ENCODE peak calls at places on chromosomes 3 and 15, in eight cellular contexts. R is fibroblast of pulmonary artery, A is Peyer's patch, X is dorsolateral prefrontal cortex, J is GM06990, D is IMR-90, Q is hepatocyte, M is pancreas. L is an unnamed sample.

GRCh38 chr3:194913281-194913680 is 227.6 kb downstream of the FAM43A start:
- DNase-seq in M (no peak), A (no peak), Q (peak), D (no peak), R (no peak), X (no peak), J (no peak), L (no peak)

GRCh38 chr15:94277485-94277884 is 46.1 kb downstream of the MCTP2 start:
- DNase-seq in X (no peak), D (no peak), Q (no peak), M (no peak), A (no peak), J (no peak), R (no peak), L (no peak)

GRCh38 chr3:33940149-33940548 is 141.7 kb downstream of the PDCD6IP start:
- DNase-seq in R (no peak), M (no peak), X (no peak), D (peak), J (no peak), Q (no peak), A (no peak), L (peak)

GRCh38 chr15:63474810-63475316 is 29.5 kb upstream of the USP3 start:
- DNase-seq in J (peak), D (no peak), R (no peak), M (no peak), X (no peak), Q (no peak), A (peak), L (peak)

GRCh38 chr15:93980149-93980911 is 251.0 kb upstream of the MCTP2 start:
- DNase-seq in X (no peak), Q (no peak), D (no peak), A (no peak), M (no peak), J (no peak), R (no peak), L (no peak)

GRCh38 chr3:44678480-44679116 is 30.1 kb downstream of the ZNF35 start:
- DNase-seq in M (no peak), X (no peak), D (no peak), J (no peak), A (no peak), Q (no peak), R (no peak), L (no peak)

GRCh38 chr3:149736180-149737100 is 15.8 kb downstream of the COMMD2 start:
- DNase-seq in D (peak), M (no peak), R (peak), J (no peak), A (no peak), Q (no peak), X (no peak), L (peak)

GRCh38 chr15:77866596-77867125 is 210.8 kb downstream of the TBC1D2B start:
- DNase-seq in R (no peak), J (no peak), Q (no peak), X (no peak), M (no peak), A (no peak), D (no peak), L (no peak)

GRCh38 chr3:50355829-50356552 is 3.3 kb downstream of the TMEM115 start:
- DNase-seq in M (no peak), X (no peak), R (no peak), D (no peak), J (no peak), A (no peak), Q (no peak), L (no peak)
- H3K4me3 ChIP-seq in M (no peak), X (peak), R (peak), D (no peak), J (no peak), A (no peak), Q (no peak), L (peak)

GRCh38 chr15:89814112-89814742 is 425 bp downstream of the ANPEP start:
- DNase-seq in J (no peak), R (no peak), Q (no peak), M (no peak), X (no peak), A (no peak), D (no peak), L (no peak)

GRCh38 chr15:89812126-89812846 is 2.4 kb downstream of the ANPEP start:
- DNase-seq in M (no peak), J (no peak), Q (no peak), D (no peak), A (no peak), X (no peak), R (peak), L (no peak)

GRCh38 chr15:89815769-89816168 is 1.1 kb upstream of the ANPEP start:
- DNase-seq in Q (no peak), J (no peak), R (no peak), A (no peak), D (no peak), X (no peak), M (no peak), L (no peak)

GRCh38 chr15:89812847-89813320 is 1.8 kb downstream of the ANPEP start:
- DNase-seq in Q (no peak), D (no peak), R (no peak), M (no peak), A (no peak), X (no peak), J (no peak), L (no peak)

DNA sequence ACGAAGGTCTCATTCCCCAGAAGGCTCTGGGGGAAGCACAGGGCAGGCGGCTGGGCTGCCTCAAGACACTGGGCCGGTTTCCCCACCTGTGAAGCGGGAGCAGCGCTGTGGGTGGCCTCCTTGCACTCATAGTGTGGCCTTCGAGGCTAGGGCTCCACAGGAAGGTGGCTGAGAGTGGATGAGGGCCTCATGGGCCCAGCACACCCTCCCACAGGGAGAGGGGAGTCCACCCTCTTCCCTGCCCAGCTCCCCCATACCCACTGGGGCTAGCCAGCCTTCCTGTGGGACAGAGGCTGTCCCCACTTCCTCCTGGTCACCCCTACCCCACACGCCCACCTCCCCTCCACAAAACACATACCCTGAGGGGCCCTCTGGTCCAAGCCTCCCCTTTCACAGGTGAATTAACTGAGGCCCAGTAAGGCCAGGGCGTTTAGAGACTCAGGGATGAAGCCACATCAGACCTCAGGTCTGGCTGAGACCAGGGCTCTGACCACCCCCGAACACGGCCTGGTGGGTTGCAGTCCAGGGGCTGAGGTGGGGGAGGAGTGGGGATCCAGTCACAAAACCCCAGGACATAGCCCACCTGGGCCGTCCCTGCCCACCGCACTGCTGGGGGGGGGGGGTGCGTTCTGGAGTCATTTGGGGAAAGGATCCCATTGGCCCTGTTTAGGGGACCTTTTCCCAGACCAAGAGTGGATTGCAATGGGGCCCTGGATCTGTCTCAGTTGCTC is 1.1 kb downstream of the ANPEP start:
- DNase-seq in M (no peak), D (no peak), X (no peak), R (no peak), Q (no peak), A (no peak), J (no peak), L (no peak)
- H3K4me3 ChIP-seq in M (no peak), D (peak), X (peak), R (peak), Q (peak), A (peak), J (no peak), L (peak)

GRCh38 chr3:11592460-11593298 is 51.0 kb downstream of the VGLL4 start:
- DNase-seq in Q (no peak), M (no peak), J (no peak), R (no peak), D (peak), A (no peak), X (no peak), L (peak)
- H3K4me3 ChIP-seq in Q (no peak), M (no peak), J (no peak), R (no peak), D (no peak), A (no peak), X (peak), L (no peak)

GRCh38 chr3:27666277-27666676 is 55.8 kb downstream of the EOMES start:
- DNase-seq in R (no peak), Q (no peak), J (no peak), X (no peak), M (no peak), D (no peak), A (no peak), L (no peak)
- H3K4me3 ChIP-seq in R (no peak), Q (no peak), J (no peak), X (peak), M (no peak), D (no peak), A (no peak), L (no peak)

GRCh38 chr15:88704791-88705768 is 66.3 kb downstream of the ISG20 start:
- DNase-seq in J (no peak), A (no peak), M (peak), Q (peak), D (no peak), R (peak), X (peak), L (peak)

GRCh38 chr15:88703533-88703932 is 64.7 kb downstream of the ISG20 start:
- DNase-seq in J (no peak), R (no peak), A (no peak), M (no peak), X (no peak), Q (no peak), D (no peak), L (no peak)

GRCh38 chr15:88707766-88708165 is 69.0 kb downstream of the ISG20 start:
- DNase-seq in R (peak), Q (no peak), D (no peak), A (no peak), J (no peak), M (no peak), X (no peak), L (peak)

GRCh38 chr15:88708256-88709054 is 69.6 kb downstream of the ISG20 start:
- DNase-seq in J (no peak), M (no peak), D (no peak), X (no peak), A (no peak), R (peak), Q (no peak), L (no peak)

DNA sequence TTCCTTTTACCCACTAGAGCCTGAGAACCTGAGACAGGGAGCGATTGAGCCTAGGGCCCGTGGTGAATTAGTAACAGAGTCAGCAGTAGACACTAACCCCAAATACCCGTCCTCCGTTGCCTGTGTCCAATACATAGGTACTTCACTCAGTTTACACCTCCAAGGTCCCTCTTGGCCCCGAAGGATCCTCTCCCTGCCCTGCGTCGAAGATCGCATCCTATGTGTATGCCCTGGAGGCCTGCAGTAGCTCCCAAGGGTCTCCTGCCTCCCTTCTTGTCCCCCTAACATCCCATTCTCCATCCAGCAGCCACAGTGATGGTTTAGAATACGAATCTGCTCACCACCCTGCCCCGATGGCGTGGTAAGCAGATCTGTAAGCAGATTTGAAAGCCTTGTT is 67.0 kb downstream of the ISG20 start:
- DNase-seq in X (no peak), A (no peak), D (no peak), R (no peak), J (no peak), M (no peak), Q (no peak), L (no peak)
- H3K4me3 ChIP-seq in X (peak), A (no peak), D (peak), R (peak), J (no peak), M (no peak), Q (peak), L (peak)

GRCh38 chr3:84959470-84960380 is 936 bp downstream of the CADM2 start:
- DNase-seq in A (no peak), M (no peak), R (no peak), D (no peak), Q (peak), X (no peak), J (no peak), L (no peak)
- H3K4me3 ChIP-seq in A (no peak), M (peak), R (peak), D (no peak), Q (peak), X (peak), J (no peak), L (peak)